ENCODE peak calls at places on chromosome 7, in eight cellular contexts. One of them, this sample, is unnamed.
A peak's percentile ranks its signal among the peaks of the same experiment; 100 is the strongest.

GRCh38 chr7:106279425-106280182 is 5.2 kb downstream of the NAMPT start:
- DNase-seq in NCI-H345: no peak
- DNase-seq in AG08396: no peak
- DNase-seq in PC-9: no peak
- DNase-seq in anterior cingulate cortex: no peak
- DNase-seq in CD8-positive, alpha-beta T cell: no peak
- DNase-seq in mesendoderm: peak; percentile 34
- DNase-seq in HCT116: no peak
- DNase-seq in this sample: no peak

GRCh38 chr7:93374345-93374940 is 142.3 kb downstream of the VPS50 start:
- DNase-seq in NCI-H345: peak; percentile 20
- DNase-seq in AG08396: peak; percentile 24
- DNase-seq in PC-9: no peak
- DNase-seq in anterior cingulate cortex: no peak
- DNase-seq in CD8-positive, alpha-beta T cell: no peak
- DNase-seq in mesendoderm: peak; percentile 67
- DNase-seq in HCT116: peak; percentile 24
- DNase-seq in this sample: peak; percentile 5

GRCh38 chr7:41148521-41148951 is 554.4 kb downstream of the INHBA start:
- DNase-seq in NCI-H345: no peak
- DNase-seq in AG08396: peak; percentile 68
- DNase-seq in PC-9: peak; percentile 100
- DNase-seq in anterior cingulate cortex: no peak
- DNase-seq in CD8-positive, alpha-beta T cell: no peak
- DNase-seq in mesendoderm: no peak
- DNase-seq in HCT116: peak; percentile 8
- DNase-seq in this sample: peak; percentile 53

GRCh38 chr7:50119815-50120637 is 27.0 kb upstream of the ZPBP start:
- DNase-seq in NCI-H345: no peak
- DNase-seq in AG08396: no peak
- DNase-seq in PC-9: no peak
- DNase-seq in anterior cingulate cortex: no peak
- DNase-seq in CD8-positive, alpha-beta T cell: peak; percentile 38
- DNase-seq in mesendoderm: peak; percentile 64
- DNase-seq in HCT116: no peak
- DNase-seq in this sample: no peak

GRCh38 chr7:85686410-85687181 is 499.7 kb upstream of the SEMA3D start:
- DNase-seq in NCI-H345: no peak
- DNase-seq in AG08396: no peak
- DNase-seq in PC-9: no peak
- DNase-seq in anterior cingulate cortex: no peak
- DNase-seq in CD8-positive, alpha-beta T cell: no peak
- DNase-seq in mesendoderm: no peak
- DNase-seq in HCT116: no peak
- DNase-seq in this sample: no peak

GRCh38 chr7:121337398-121337797 is 8.6 kb downstream of the WNT16 start:
- DNase-seq in NCI-H345: peak; percentile 5
- DNase-seq in AG08396: no peak
- DNase-seq in PC-9: no peak
- DNase-seq in anterior cingulate cortex: no peak
- DNase-seq in CD8-positive, alpha-beta T cell: no peak
- DNase-seq in mesendoderm: no peak
- DNase-seq in HCT116: no peak
- DNase-seq in this sample: no peak

GRCh38 chr7:36526720-36527548 is 137.3 kb downstream of the ANLN start:
- DNase-seq in NCI-H345: no peak
- DNase-seq in AG08396: peak; percentile 59
- DNase-seq in PC-9: peak; percentile 51
- DNase-seq in anterior cingulate cortex: no peak
- DNase-seq in CD8-positive, alpha-beta T cell: no peak
- DNase-seq in mesendoderm: peak; percentile 32
- DNase-seq in HCT116: peak; percentile 44
- DNase-seq in this sample: peak; percentile 73

GRCh38 chr7:37380831-37381230 is 67.8 kb downstream of the ELMO1 start:
- DNase-seq in NCI-H345: no peak
- DNase-seq in AG08396: no peak
- DNase-seq in PC-9: no peak
- DNase-seq in anterior cingulate cortex: no peak
- DNase-seq in CD8-positive, alpha-beta T cell: no peak
- DNase-seq in mesendoderm: no peak
- DNase-seq in HCT116: no peak
- DNase-seq in this sample: no peak

GRCh38 chr7:110856704-110857103 is 234.2 kb upstream of the LRRN3 start:
- DNase-seq in NCI-H345: no peak
- DNase-seq in AG08396: no peak
- DNase-seq in PC-9: no peak
- DNase-seq in anterior cingulate cortex: no peak
- DNase-seq in CD8-positive, alpha-beta T cell: no peak
- DNase-seq in mesendoderm: peak; percentile 7
- DNase-seq in HCT116: no peak
- DNase-seq in this sample: no peak

GRCh38 chr7:30301751-30302150 is 17.4 kb downstream of the ZNRF2 start:
- DNase-seq in NCI-H345: no peak
- DNase-seq in AG08396: no peak
- DNase-seq in PC-9: no peak
- DNase-seq in anterior cingulate cortex: no peak
- DNase-seq in CD8-positive, alpha-beta T cell: no peak
- DNase-seq in mesendoderm: no peak
- DNase-seq in HCT116: no peak
- DNase-seq in this sample: no peak

GRCh38 chr7:141920281-141920680 is 4.1 kb downstream of the OR9A4 start:
- DNase-seq in NCI-H345: no peak
- DNase-seq in AG08396: no peak
- DNase-seq in PC-9: peak; percentile 67
- DNase-seq in anterior cingulate cortex: no peak
- DNase-seq in CD8-positive, alpha-beta T cell: no peak
- DNase-seq in mesendoderm: no peak
- DNase-seq in HCT116: no peak
- DNase-seq in this sample: no peak

GRCh38 chr7:23335621-23336020 is 36.5 kb downstream of the MALSU1 start:
- DNase-seq in NCI-H345: no peak
- DNase-seq in AG08396: no peak
- DNase-seq in PC-9: no peak
- DNase-seq in anterior cingulate cortex: peak; percentile 5
- DNase-seq in CD8-positive, alpha-beta T cell: no peak
- DNase-seq in mesendoderm: no peak
- DNase-seq in HCT116: no peak
- DNase-seq in this sample: no peak

GRCh38 chr7:127900735-127901685 is 130.2 kb downstream of the LRRC4 start:
- DNase-seq in NCI-H345: no peak
- DNase-seq in AG08396: no peak
- DNase-seq in PC-9: no peak
- DNase-seq in anterior cingulate cortex: no peak
- DNase-seq in CD8-positive, alpha-beta T cell: no peak
- DNase-seq in mesendoderm: peak; percentile 81
- DNase-seq in HCT116: no peak
- DNase-seq in this sample: no peak

GRCh38 chr7:46385662-46386309 is 464.7 kb upstream of the IGFBP3 start:
- DNase-seq in NCI-H345: no peak
- DNase-seq in AG08396: peak; percentile 39
- DNase-seq in PC-9: peak; percentile 88
- DNase-seq in anterior cingulate cortex: no peak
- DNase-seq in CD8-positive, alpha-beta T cell: no peak
- DNase-seq in mesendoderm: no peak
- DNase-seq in HCT116: no peak
- DNase-seq in this sample: peak; percentile 31

GRCh38 chr7:126163647-126164046 is 1089.1 kb downstream of the GRM8 start:
- DNase-seq in NCI-H345: no peak
- DNase-seq in AG08396: no peak
- DNase-seq in PC-9: no peak
- DNase-seq in anterior cingulate cortex: no peak
- DNase-seq in CD8-positive, alpha-beta T cell: no peak
- DNase-seq in mesendoderm: no peak
- DNase-seq in HCT116: no peak
- DNase-seq in this sample: no peak

GRCh38 chr7:129688503-129689222 is 77.1 kb downstream of the NRF1 start:
- DNase-seq in NCI-H345: no peak
- DNase-seq in AG08396: no peak
- DNase-seq in PC-9: no peak
- DNase-seq in anterior cingulate cortex: no peak
- DNase-seq in CD8-positive, alpha-beta T cell: no peak
- DNase-seq in mesendoderm: no peak
- DNase-seq in HCT116: no peak
- DNase-seq in this sample: no peak

GRCh38 chr7:74302745-74303221 is 13.6 kb downstream of the CLIP2 start:
- DNase-seq in NCI-H345: no peak
- DNase-seq in AG08396: no peak
- DNase-seq in PC-9: peak; percentile 57
- DNase-seq in anterior cingulate cortex: peak; percentile 39
- DNase-seq in CD8-positive, alpha-beta T cell: no peak
- DNase-seq in mesendoderm: no peak
- DNase-seq in HCT116: no peak
- DNase-seq in this sample: no peak

GRCh38 chr7:15783971-15784693 is 97.6 kb upstream of the MEOX2 start:
- DNase-seq in NCI-H345: no peak
- DNase-seq in AG08396: no peak
- DNase-seq in PC-9: no peak
- DNase-seq in anterior cingulate cortex: peak; percentile 46
- DNase-seq in CD8-positive, alpha-beta T cell: no peak
- DNase-seq in mesendoderm: peak; percentile 54
- DNase-seq in HCT116: no peak
- DNase-seq in this sample: no peak

GRCh38 chr7:118872568-118872967 is 648.1 kb downstream of the ANKRD7 start:
- DNase-seq in NCI-H345: peak; percentile 14
- DNase-seq in AG08396: no peak
- DNase-seq in PC-9: no peak
- DNase-seq in anterior cingulate cortex: no peak
- DNase-seq in CD8-positive, alpha-beta T cell: no peak
- DNase-seq in mesendoderm: peak; percentile 44
- DNase-seq in HCT116: peak; percentile 24
- DNase-seq in this sample: no peak

GRCh38 chr7:101576993-101577392 is 52.1 kb downstream of the MYL10 start:
- DNase-seq in NCI-H345: no peak
- DNase-seq in AG08396: no peak
- DNase-seq in PC-9: no peak
- DNase-seq in anterior cingulate cortex: no peak
- DNase-seq in CD8-positive, alpha-beta T cell: no peak
- DNase-seq in mesendoderm: peak; percentile 50
- DNase-seq in HCT116: no peak
- DNase-seq in this sample: no peak

GRCh38 chr7:38153515-38153914 is 24.5 kb upstream of the STARD3NL start:
- DNase-seq in NCI-H345: no peak
- DNase-seq in AG08396: no peak
- DNase-seq in PC-9: no peak
- DNase-seq in anterior cingulate cortex: no peak
- DNase-seq in CD8-positive, alpha-beta T cell: no peak
- DNase-seq in mesendoderm: no peak
- DNase-seq in HCT116: no peak
- DNase-seq in this sample: no peak

GRCh38 chr7:150329331-150330106 is 6.2 kb upstream of the ACTR3C start:
- DNase-seq in NCI-H345: no peak
- DNase-seq in AG08396: no peak
- DNase-seq in PC-9: no peak
- DNase-seq in anterior cingulate cortex: peak; percentile 31
- DNase-seq in CD8-positive, alpha-beta T cell: no peak
- DNase-seq in mesendoderm: peak; percentile 56
- DNase-seq in HCT116: no peak
- DNase-seq in this sample: no peak

This sample was measured in HTR-8/SVneo.